ENCODE peak calls at places on chromosomes 4 and X, in six cellular contexts. S is AG04449, B is stomach, W is IMR-90, T is mesenchymal stem cell, G is GM12865. X is an unnamed sample.

GRCh38 chr4:60884545-60884944 is 315.6 kb upstream of the ADGRL3 start:
- DNase-seq in G (no peak), T (peak), S (peak), W (no peak), B (no peak), X (peak)

GRCh38 chr4:93897559-93897958 is 69.0 kb downstream of the ATOH1 start:
- DNase-seq in G (peak), W (no peak), S (no peak), T (peak), B (no peak), X (no peak)

GRCh38 chrX:21656587-21657317 is 1.4 kb downstream of the KLHL34 start:
- DNase-seq in B (no peak), S (no peak), T (no peak), W (no peak), G (no peak), X (no peak)

GRCh38 chr4:8921465-8921864 is 49.8 kb upstream of the HMX1 start:
- DNase-seq in W (no peak), B (no peak), T (no peak), G (no peak), S (no peak), X (no peak)

GRCh38 chr4:13980317-13980716 is 352.8 kb upstream of the BOD1L1 start:
- DNase-seq in S (peak), W (peak), B (no peak), G (no peak), T (peak), X (peak)

GRCh38 chr4:44760142-44760898 is 34.0 kb upstream of the GNPDA2 start:
- DNase-seq in G (peak), S (no peak), T (peak), B (no peak), W (peak), X (no peak)

GRCh38 chr4:105666693-105667092 is 41.8 kb downstream of the INTS12 start:
- DNase-seq in B (no peak), W (peak), T (peak), S (no peak), G (peak), X (peak)

GRCh38 chrX:71814123-71814912 is 51.2 kb downstream of the CXorf49B start:
- DNase-seq in W (no peak), T (no peak), G (no peak), B (no peak), S (no peak), X (no peak)

GRCh38 chr4:11599044-11599443 is 170.3 kb upstream of the HS3ST1 start:
- DNase-seq in S (no peak), B (no peak), G (no peak), T (no peak), W (no peak), X (no peak)

DNA sequence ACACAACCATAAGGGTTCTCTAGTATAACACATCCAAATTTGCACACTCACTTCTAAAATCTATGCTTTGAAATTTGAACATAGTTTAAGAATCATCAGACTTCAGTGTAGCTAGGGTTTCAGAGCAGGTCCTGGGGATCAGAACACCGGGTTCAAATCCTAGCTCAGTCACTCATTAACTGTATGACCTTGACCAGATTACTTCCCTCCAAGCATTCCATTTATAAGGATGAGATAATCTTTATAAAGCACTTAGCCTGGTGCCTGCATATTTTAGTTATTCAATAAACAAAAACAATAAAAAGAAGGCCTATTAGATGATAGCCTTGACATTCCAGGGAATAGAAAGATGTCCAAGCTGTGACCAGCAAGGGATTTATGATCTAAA is 4.8 kb upstream of the STBD1 start:
- DNase-seq in B (no peak), G (no peak), W (no peak), T (peak), S (no peak), X (no peak)
- H3K4me3 ChIP-seq in B (no peak), G (no peak), W (no peak), T (no peak), S (no peak), X (no peak)

GRCh38 chrX:140091276-140091886 is 126.1 kb upstream of the CXorf66 start:
- DNase-seq in S (no peak), G (no peak), B (peak), W (no peak), T (no peak), X (no peak)
- H3K4me3 ChIP-seq in S (peak), G (no peak), B (peak), W (peak), T (peak), X (peak)

DNA sequence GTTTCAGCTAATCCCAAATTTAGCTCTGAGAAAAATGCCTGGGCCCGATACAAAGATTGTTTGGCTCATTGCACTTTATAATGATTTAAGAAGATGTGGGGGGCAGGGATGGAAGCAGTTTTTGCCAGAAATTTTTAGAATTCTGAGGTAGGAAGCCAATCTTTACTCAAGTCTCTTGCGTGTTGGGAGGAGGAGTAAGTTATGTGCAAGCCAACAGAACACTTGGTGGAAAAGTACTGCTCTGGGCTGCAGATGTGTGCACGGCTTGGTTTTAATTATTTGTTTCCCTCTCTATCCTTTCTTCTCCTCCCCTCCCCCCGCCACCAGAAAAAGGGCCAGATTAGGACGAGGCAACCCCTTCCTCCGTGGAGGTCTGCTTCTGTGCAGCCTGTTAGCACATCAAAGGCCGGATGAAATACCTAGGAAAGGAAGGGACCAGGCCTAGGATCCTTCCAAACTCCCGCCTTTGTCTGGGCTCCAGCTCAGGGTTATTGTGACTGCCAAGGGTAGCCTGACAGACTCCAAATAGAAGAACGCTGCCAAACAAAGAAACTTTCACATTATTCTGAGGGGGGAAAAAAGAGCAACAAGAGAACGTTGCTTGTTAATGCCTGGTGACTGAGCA is 1.0 kb upstream of the PGRMC1 start:
- DNase-seq in T (no peak), S (no peak), W (no peak), G (no peak), B (no peak), X (no peak)
- H3K4me3 ChIP-seq in T (no peak), S (no peak), W (no peak), G (no peak), B (no peak), X (no peak)

GRCh38 chr4:110533590-110533910 is 57.6 kb downstream of the ENPEP start:
- DNase-seq in G (no peak), W (peak), S (no peak), T (peak), B (no peak), X (no peak)
- H3K4me3 ChIP-seq in G (no peak), W (no peak), S (no peak), T (no peak), B (no peak), X (no peak)

GRCh38 chrX:145821291-145821897 is 3.8 kb downstream of the SLITRK2 start:
- DNase-seq in W (no peak), B (no peak), T (no peak), S (no peak), G (no peak), X (no peak)
- H3K4me3 ChIP-seq in W (no peak), B (no peak), T (no peak), S (no peak), G (no peak), X (no peak)

X was measured in skeletal muscle cell.